ENCODE peak calls at places on chromosomes 2 and 18, in five cellular contexts. U is CD8-positive, alpha-beta memory T cell; T is GM04504; L is occipital lobe; W is A549. C is an unnamed sample.

GRCh38 chr2:164458801-164459200 is 162.5 kb downstream of the GRB14 start:
- DNase-seq in U (no peak), T (no peak), L (no peak), W (no peak), C (no peak)

GRCh38 chr2:19073522-19073921 is 284.9 kb downstream of the OSR1 start:
- DNase-seq in U (no peak), T (no peak), L (no peak), W (peak; percentile 59), C (peak; percentile 42)

GRCh38 chr18:23924813-23925212 is 89.7 kb upstream of the TTC39C start:
- DNase-seq in U (no peak), T (peak; percentile 32), L (no peak), W (no peak), C (peak; percentile 55)

GRCh38 chr2:232880764-232881351 is 10.8 kb downstream of the SNORC start:
- DNase-seq in U (no peak), T (no peak), L (no peak), W (no peak), C (no peak)

GRCh38 chr2:30305235-30305634 is 73.9 kb downstream of the LBH start:
- DNase-seq in U (no peak), T (no peak), L (no peak), W (no peak), C (peak; percentile 68)

GRCh38 chr2:213229814-213230213 is 54.5 kb upstream of the SPAG16 start:
- DNase-seq in U (no peak), T (peak; percentile 33), L (no peak), W (no peak), C (no peak)

GRCh38 chr2:237694423-237695194 is 67.2 kb downstream of the LRRFIP1 start:
- DNase-seq in U (no peak), T (no peak), L (no peak), W (no peak), C (no peak)

GRCh38 chr2:143936758-143937562 is 583.0 kb downstream of the ZEB2 start:
- DNase-seq in U (no peak), T (no peak), L (peak; percentile 68), W (no peak), C (no peak)

GRCh38 chr2:143451622-143452021 is 322.4 kb downstream of the ARHGAP15 start:
- DNase-seq in U (no peak), T (peak; percentile 32), L (no peak), W (no peak), C (peak; percentile 38)

GRCh38 chr2:186455613-186456012 is 30.4 kb upstream of the ZC3H15 start:
- DNase-seq in U (no peak), T (no peak), L (no peak), W (no peak), C (no peak)

GRCh38 chr2:16080516-16080915 is 140.2 kb downstream of the MYCN start:
- DNase-seq in U (no peak), T (no peak), L (no peak), W (no peak), C (no peak)

GRCh38 chr18:59467497-59467896 is 108.4 kb upstream of the LMAN1 start:
- DNase-seq in U (no peak), T (no peak), L (no peak), W (no peak), C (no peak)

GRCh38 chr2:230694241-230694640 is 18.4 kb upstream of the CAB39 start:
- DNase-seq in U (no peak), T (no peak), L (no peak), W (no peak), C (no peak)

GRCh38 chr2:133673570-133673969 is 105.3 kb upstream of the NCKAP5 start:
- DNase-seq in U (no peak), T (no peak), L (no peak), W (no peak), C (no peak)

GRCh38 chr2:218884519-218884918 is 3.9 kb downstream of the WNT10A start:
- DNase-seq in U (no peak), T (no peak), L (no peak), W (no peak), C (no peak)

GRCh38 chr2:207230261-207231105 is 64.7 kb upstream of the KLF7 start:
- DNase-seq in U (no peak), T (no peak), L (no peak), W (peak; percentile 28), C (no peak)

GRCh38 chr2:5493256-5493655 is 198.9 kb upstream of the SOX11 start:
- DNase-seq in U (no peak), T (no peak), L (no peak), W (no peak), C (no peak)

GRCh38 chr2:207113403-207113802 is 52.3 kb downstream of the KLF7 start:
- DNase-seq in U (no peak), T (no peak), L (peak; percentile 85), W (no peak), C (no peak)

GRCh38 chr2:149050188-149050587 is 11.7 kb downstream of the LYPD6B start:
- DNase-seq in U (no peak), T (no peak), L (no peak), W (no peak), C (peak; percentile 77)

GRCh38 chr2:29518988-29519925 is 402.1 kb downstream of the ALK start:
- DNase-seq in U (no peak), T (peak; percentile 41), L (no peak), W (no peak), C (peak; percentile 71)

GRCh38 chr2:26164231-26164630 is 8.7 kb upstream of the GAREM2 start:
- DNase-seq in U (no peak), T (no peak), L (no peak), W (no peak), C (no peak)

GRCh38 chr2:101704816-101705565 is 7.5 kb downstream of the MAP4K4 start:
- DNase-seq in U (no peak), T (no peak), L (no peak), W (no peak), C (no peak)

GRCh38 chr2:127389778-127390435 is 2.1 kb upstream of the MAP3K2 start:
- DNase-seq in U (no peak), T (no peak), L (no peak), W (no peak), C (no peak)

GRCh38 chr2:64989982-64990614 is 899 bp downstream of the SLC1A4 start:
- DNase-seq in U (no peak), T (no peak), L (no peak), W (no peak), C (no peak)

GRCh38 chr18:42525905-42526304 is 570.9 kb downstream of the PIK3C3 start:
- DNase-seq in U (no peak), T (no peak), L (no peak), W (no peak), C (no peak)

GRCh38 chr18:48740068-48740440 is 201.2 kb downstream of the CTIF start:
- DNase-seq in U (no peak), T (no peak), L (no peak), W (no peak), C (no peak)

GRCh38 chr2:27857417-27858172 is 32.6 kb downstream of the RBKS start:
- DNase-seq in U (no peak), T (peak; percentile 54), L (no peak), W (no peak), C (no peak)

GRCh38 chr2:130376433-130377293 is 20.8 kb downstream of the PTPN18 start:
- DNase-seq in U (no peak), T (no peak), L (no peak), W (no peak), C (no peak)

GRCh38 chr2:3618367-3618766 is 23.5 kb downstream of the COLEC11 start:
- DNase-seq in U (no peak), T (no peak), L (no peak), W (no peak), C (no peak)